ENCODE peak calls at places on chromosome 3, in eight cellular contexts. One of them, this sample, is unnamed.

GRCh38 chr3:135995766-135996165 is 30.2 kb downstream of the PPP2R3A start:
- DNase-seq in NCI-H460: no peak
- DNase-seq in AG10803: no peak
- DNase-seq in AG09309: no peak
- DNase-seq in esophagus squamous epithelium: no peak
- DNase-seq in GM12892: no peak
- DNase-seq in amniotic stem cell: no peak
- DNase-seq in T-cell: no peak
- DNase-seq in this sample: no peak

GRCh38 chr3:122102191-122102935 is 47.2 kb downstream of the CD86 start:
- DNase-seq in GM12892: no peak
- DNase-seq in AG09309: no peak
- DNase-seq in esophagus squamous epithelium: no peak
- DNase-seq in amniotic stem cell: no peak
- DNase-seq in T-cell: no peak
- DNase-seq in AG10803: no peak
- DNase-seq in NCI-H460: no peak
- DNase-seq in this sample: no peak

GRCh38 chr3:7682822-7683229 is 818.8 kb upstream of the LMCD1 start:
- DNase-seq in AG09309: no peak
- DNase-seq in NCI-H460: no peak
- DNase-seq in GM12892: no peak
- DNase-seq in amniotic stem cell: no peak
- DNase-seq in AG10803: peak
- DNase-seq in T-cell: no peak
- DNase-seq in esophagus squamous epithelium: no peak
- DNase-seq in this sample: no peak

GRCh38 chr3:11718582-11719405 is 75.1 kb upstream of the VGLL4 start:
- DNase-seq in GM12892: peak
- DNase-seq in AG09309: no peak
- DNase-seq in T-cell: peak
- DNase-seq in AG10803: peak
- DNase-seq in NCI-H460: no peak
- DNase-seq in amniotic stem cell: peak
- DNase-seq in esophagus squamous epithelium: peak
- DNase-seq in this sample: no peak

GRCh38 chr3:80215191-80215590 is 447.4 kb upstream of the ROBO1 start:
- DNase-seq in GM12892: no peak
- DNase-seq in NCI-H460: no peak
- DNase-seq in amniotic stem cell: no peak
- DNase-seq in T-cell: no peak
- DNase-seq in AG09309: no peak
- DNase-seq in esophagus squamous epithelium: no peak
- DNase-seq in AG10803: no peak
- DNase-seq in this sample: no peak

GRCh38 chr3:178900244-178900643 is 171.4 kb downstream of the ZMAT3 start:
- DNase-seq in T-cell: no peak
- DNase-seq in AG10803: no peak
- DNase-seq in GM12892: no peak
- DNase-seq in NCI-H460: no peak
- DNase-seq in AG09309: no peak
- DNase-seq in amniotic stem cell: no peak
- DNase-seq in esophagus squamous epithelium: no peak
- DNase-seq in this sample: no peak

GRCh38 chr3:50516048-50516871 is 12.8 kb upstream of the CACNA2D2 start:
- DNase-seq in T-cell: no peak
- DNase-seq in amniotic stem cell: no peak
- DNase-seq in GM12892: no peak
- DNase-seq in AG10803: no peak
- DNase-seq in NCI-H460: no peak
- DNase-seq in esophagus squamous epithelium: no peak
- DNase-seq in AG09309: no peak
- DNase-seq in this sample: no peak

GRCh38 chr3:195143221-195143620 is 127.7 kb downstream of the XXYLT1 start:
- DNase-seq in AG10803: peak
- DNase-seq in esophagus squamous epithelium: no peak
- DNase-seq in GM12892: no peak
- DNase-seq in NCI-H460: no peak
- DNase-seq in T-cell: no peak
- DNase-seq in AG09309: no peak
- DNase-seq in amniotic stem cell: no peak
- DNase-seq in this sample: no peak

GRCh38 chr3:52857870-52858269 is 23.1 kb upstream of the MUSTN1 start:
- DNase-seq in NCI-H460: no peak
- DNase-seq in T-cell: no peak
- DNase-seq in GM12892: no peak
- DNase-seq in AG10803: no peak
- DNase-seq in AG09309: no peak
- DNase-seq in amniotic stem cell: no peak
- DNase-seq in esophagus squamous epithelium: no peak
- DNase-seq in this sample: no peak

GRCh38 chr3:184805351-184806038 is 6.5 kb upstream of the VPS8 start:
- DNase-seq in AG09309: no peak
- DNase-seq in T-cell: no peak
- DNase-seq in GM12892: no peak
- DNase-seq in NCI-H460: no peak
- DNase-seq in esophagus squamous epithelium: no peak
- DNase-seq in amniotic stem cell: no peak
- DNase-seq in AG10803: no peak
- DNase-seq in this sample: no peak

GRCh38 chr3:100518983-100519382 is 26.6 kb downstream of the TMEM45A start:
- DNase-seq in AG09309: no peak
- DNase-seq in T-cell: no peak
- DNase-seq in amniotic stem cell: no peak
- DNase-seq in GM12892: no peak
- DNase-seq in AG10803: peak
- DNase-seq in NCI-H460: no peak
- DNase-seq in esophagus squamous epithelium: no peak
- DNase-seq in this sample: no peak

This sample was measured in retinal pigment epithelial cell.